ENCODE peak calls at places on chromosomes 6 and 20, in ten cellular contexts. D is AG04450; A is right atrium auricular region; C is pancreas; H is body of pancreas; K is hepatocyte; N is psoas muscle; J is CD8-positive, alpha-beta T cell; U is lung; P is ovary. S is an unnamed sample.

GRCh38 chr20:1087311-1087710 is 31.1 kb upstream of the PSMF1 start:
- DNase-seq in D (no peak), A (no peak), C (no peak), H (no peak), K (no peak), N (no peak), J (no peak), U (no peak), P (no peak), S (no peak)

GRCh38 chr20:33927703-33928102 is 66.0 kb upstream of the RALY start:
- DNase-seq in D (no peak), A (no peak), C (no peak), H (no peak), K (no peak), N (no peak), J (no peak), U (no peak), P (no peak), S (no peak)

GRCh38 chr6:79646006-79646405 is 14.9 kb downstream of the SH3BGRL2 start:
- DNase-seq in D (no peak), A (no peak), C (no peak), H (no peak), K (no peak), N (no peak), J (peak), U (no peak), P (no peak), S (no peak)

GRCh38 chr6:129620234-129620610 is 89.8 kb downstream of the ARHGAP18 start:
- DNase-seq in D (no peak), A (no peak), C (no peak), H (no peak), K (no peak), N (no peak), J (no peak), U (no peak), P (no peak), S (no peak)

GRCh38 chr6:22754111-22754510 is 184.7 kb downstream of the HDGFL1 start:
- DNase-seq in D (peak), A (no peak), C (no peak), H (no peak), K (no peak), N (no peak), J (no peak), U (no peak), P (no peak), S (no peak)

GRCh38 chr20:13158339-13158738 is 62.7 kb upstream of the ISM1 start:
- DNase-seq in D (no peak), A (no peak), C (no peak), H (no peak), K (no peak), N (no peak), J (no peak), U (no peak), P (no peak), S (no peak)

GRCh38 chr6:15399651-15400470 is 154.0 kb downstream of the JARID2 start:
- DNase-seq in D (peak), A (peak), C (peak), H (peak), K (peak), N (peak), J (no peak), U (peak), P (peak), S (no peak)

GRCh38 chr20:19501476-19502115 is 256.5 kb upstream of the RIN2 start:
- DNase-seq in D (no peak), A (no peak), C (no peak), H (no peak), K (no peak), N (no peak), J (no peak), U (no peak), P (no peak), S (no peak)

GRCh38 chr6:131199568-131200272 is 64.5 kb downstream of the AKAP7 start:
- DNase-seq in D (no peak), A (no peak), C (no peak), H (no peak), K (peak), N (no peak), J (peak), U (no peak), P (no peak), S (peak)

GRCh38 chr6:5457036-5457435 is 195.7 kb downstream of the FARS2 start:
- DNase-seq in D (no peak), A (no peak), C (no peak), H (peak), K (no peak), N (peak), J (no peak), U (no peak), P (no peak), S (peak)

GRCh38 chr6:85278456-85279035 is 171.3 kb upstream of the NT5E start:
- DNase-seq in D (no peak), A (no peak), C (no peak), H (no peak), K (no peak), N (no peak), J (no peak), U (no peak), P (no peak), S (no peak)

GRCh38 chr20:36008461-36009035 is 40.2 kb downstream of the CNBD2 start:
- DNase-seq in D (no peak), A (no peak), C (no peak), H (no peak), K (no peak), N (no peak), J (no peak), U (no peak), P (no peak), S (no peak)

GRCh38 chr6:34928220-34928619 is 39.2 kb downstream of the ANKS1A start:
- DNase-seq in D (no peak), A (no peak), C (no peak), H (no peak), K (no peak), N (no peak), J (no peak), U (no peak), P (no peak), S (no peak)

DNA sequence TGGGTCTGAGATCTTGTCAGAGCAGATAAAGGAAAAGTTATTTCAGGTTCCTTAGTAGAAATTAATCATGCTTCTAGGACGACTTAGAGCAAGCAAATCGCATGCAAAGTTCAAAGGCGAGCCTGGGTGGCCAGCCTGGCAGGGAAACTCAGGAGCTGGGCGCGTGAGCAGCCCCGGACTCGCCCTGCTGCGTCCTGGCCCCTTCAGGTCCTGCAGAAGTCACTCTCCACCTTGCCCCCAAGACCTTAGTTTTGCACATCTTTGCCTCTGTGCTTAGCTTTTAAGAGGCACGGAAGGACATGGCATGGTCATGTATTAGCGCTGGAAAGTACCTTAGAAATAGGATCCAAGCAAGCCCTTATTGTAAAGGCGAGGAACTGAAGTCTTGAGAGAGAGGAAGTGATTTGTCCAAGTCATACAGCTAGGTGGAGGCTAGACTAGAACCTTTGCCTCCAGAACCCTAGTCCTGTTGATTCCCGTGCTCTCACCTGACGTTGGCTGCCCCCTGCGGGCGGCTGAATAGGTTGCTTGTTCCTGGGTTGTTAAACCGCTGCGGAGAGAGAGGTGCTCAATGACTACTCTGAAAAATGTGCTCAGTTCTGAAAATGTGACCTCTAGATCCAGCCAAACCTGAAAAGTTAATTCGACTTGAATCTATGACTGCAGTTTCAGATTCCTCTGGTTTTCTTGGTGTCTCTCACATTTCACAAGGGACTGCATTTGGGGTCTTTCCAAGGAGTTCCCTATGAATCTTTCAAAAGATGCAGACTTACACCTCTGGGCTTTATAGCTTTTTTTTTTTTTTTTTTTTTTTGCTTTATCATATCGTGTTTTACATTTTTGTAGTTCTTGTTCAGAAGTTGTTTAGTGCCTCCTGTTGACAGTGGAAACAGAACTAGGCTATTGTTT is 2.7 kb downstream of the MYB start:
- DNase-seq in D (no peak), A (no peak), C (peak), H (peak), K (peak), N (peak), J (peak), U (peak), P (no peak), S (no peak)
- TF ChIP-seq CTCF in D (peak), A (peak), C (no peak), H (no peak), K (peak), N (peak), J (peak), U (peak), P (no peak), S (peak)

GRCh38 chr6:7139835-7140470 is 32.2 kb downstream of the RREB1 start:
- DNase-seq in D (no peak), A (no peak), C (no peak), H (no peak), K (no peak), N (no peak), J (no peak), U (no peak), P (no peak), S (no peak)
- H3K27ac ChIP-seq in D (no peak), A (peak), C (peak), H (peak), K (peak), N (peak), J (no peak), U (peak), P (no peak), S (no peak)

GRCh38 chr6:68658338-68658737 is 23.3 kb downstream of the ADGRB3 start:
- DNase-seq in D (no peak), A (no peak), C (no peak), H (no peak), K (no peak), N (no peak), J (no peak), U (no peak), P (no peak), S (no peak)
- TF ChIP-seq CTCF in D (no peak), A (no peak), C (no peak), H (no peak), K (no peak), N (no peak), J (no peak), U (no peak), P (no peak), S (no peak)

DNA sequence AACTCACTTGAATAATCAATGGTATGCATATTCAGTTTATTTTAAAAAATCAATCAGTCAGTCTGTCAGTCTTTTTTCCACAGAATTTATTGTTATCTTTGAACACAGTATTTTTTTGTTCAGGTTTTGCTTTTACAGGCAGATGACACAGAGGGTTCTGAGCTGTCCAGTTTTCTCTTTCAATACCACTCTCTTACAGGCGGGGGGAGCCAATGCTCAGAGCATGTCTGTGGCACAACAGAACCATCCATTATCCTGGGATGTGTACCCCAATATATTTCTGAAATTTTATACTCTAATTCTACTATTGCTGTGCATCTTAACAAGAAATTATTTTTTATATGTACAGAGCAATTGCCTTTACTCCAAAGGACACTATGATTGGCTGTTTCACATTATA is 21.2 kb downstream of the ROS1 start:
- DNase-seq in D (no peak), A (no peak), C (no peak), H (no peak), K (no peak), N (no peak), J (no peak), U (no peak), P (no peak), S (no peak)
- H3K27ac ChIP-seq in D (no peak), A (no peak), C (no peak), H (no peak), K (no peak), N (no peak), J (no peak), U (no peak), P (no peak), S (no peak)

DNA sequence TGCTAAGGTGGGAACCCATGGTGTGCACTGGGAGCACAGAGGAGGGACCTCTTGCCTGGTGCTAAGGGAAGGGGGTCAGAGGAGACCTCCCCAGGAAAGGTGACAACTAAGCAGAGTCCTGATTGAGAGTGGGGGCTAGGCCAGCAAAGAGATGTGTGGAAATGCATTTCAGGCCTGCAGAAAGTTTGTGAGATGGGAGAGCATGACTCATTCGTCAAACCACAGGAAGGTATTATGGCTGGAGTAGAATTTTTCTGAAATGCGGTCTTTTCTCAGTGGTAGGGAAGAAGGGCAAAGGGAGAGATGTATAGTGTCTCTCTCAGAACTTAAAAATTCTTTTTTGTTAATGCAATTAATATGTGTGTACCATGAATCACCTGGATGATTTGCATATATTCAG is 23.6 kb upstream of the EDN1 start:
- DNase-seq in D (no peak), A (no peak), C (no peak), H (no peak), K (no peak), N (no peak), J (no peak), U (no peak), P (no peak), S (no peak)
- TF ChIP-seq CTCF in D (no peak), A (no peak), C (no peak), H (no peak), K (no peak), N (no peak), J (no peak), U (no peak), P (no peak), S (no peak)

GRCh38 chr6:144063744-144064401 is 31.5 kb downstream of the SF3B5 start:
- DNase-seq in D (no peak), A (peak), C (peak), H (peak), K (peak), N (peak), J (peak), U (peak), P (peak), S (peak)
- H3K27ac ChIP-seq in D (no peak), A (peak), C (peak), H (peak), K (peak), N (no peak), J (peak), U (no peak), P (peak), S (no peak)

GRCh38 chr6:67933278-67933677 is 701.8 kb upstream of the ADGRB3 start:
- DNase-seq in D (no peak), A (no peak), C (no peak), H (no peak), K (no peak), N (no peak), J (no peak), U (no peak), P (no peak), S (no peak)
- TF ChIP-seq CTCF in D (no peak), A (no peak), C (no peak), H (no peak), K (no peak), N (no peak), J (no peak), U (no peak), P (no peak), S (no peak)

GRCh38 chr6:25197116-25197515 is 82.1 kb upstream of the CARMIL1 start:
- DNase-seq in D (no peak), A (no peak), C (no peak), H (no peak), K (no peak), N (no peak), J (no peak), U (no peak), P (no peak), S (no peak)

GRCh38 chr6:25192562-25192961 is 86.6 kb upstream of the CARMIL1 start:
- DNase-seq in D (no peak), A (no peak), C (no peak), H (no peak), K (no peak), N (no peak), J (no peak), U (no peak), P (no peak), S (no peak)

GRCh38 chr6:25188232-25188631 is 90.9 kb upstream of the CARMIL1 start:
- DNase-seq in D (no peak), A (no peak), C (no peak), H (no peak), K (no peak), N (no peak), J (no peak), U (no peak), P (no peak), S (no peak)

GRCh38 chr6:25193865-25194679 is 85.1 kb upstream of the CARMIL1 start:
- DNase-seq in D (no peak), A (no peak), C (no peak), H (no peak), K (no peak), N (no peak), J (no peak), U (no peak), P (no peak), S (peak)

GRCh38 chr6:25193147-25193864 is 85.9 kb upstream of the CARMIL1 start:
- DNase-seq in D (peak), A (no peak), C (no peak), H (peak), K (peak), N (no peak), J (no peak), U (no peak), P (peak), S (peak)
- H3K27ac ChIP-seq in D (peak), A (peak), C (no peak), H (peak), K (peak), N (peak), J (no peak), U (peak), P (peak), S (peak)

GRCh38 chr20:38113401-38114325 is 51.4 kb downstream of the TGM2 start:
- DNase-seq in D (no peak), A (peak), C (no peak), H (no peak), K (peak), N (no peak), J (peak), U (peak), P (no peak), S (peak)
- TF ChIP-seq CTCF in D (peak), A (peak), C (no peak), H (no peak), K (peak), N (no peak), J (no peak), U (peak), P (no peak), S (no peak)

DNA sequence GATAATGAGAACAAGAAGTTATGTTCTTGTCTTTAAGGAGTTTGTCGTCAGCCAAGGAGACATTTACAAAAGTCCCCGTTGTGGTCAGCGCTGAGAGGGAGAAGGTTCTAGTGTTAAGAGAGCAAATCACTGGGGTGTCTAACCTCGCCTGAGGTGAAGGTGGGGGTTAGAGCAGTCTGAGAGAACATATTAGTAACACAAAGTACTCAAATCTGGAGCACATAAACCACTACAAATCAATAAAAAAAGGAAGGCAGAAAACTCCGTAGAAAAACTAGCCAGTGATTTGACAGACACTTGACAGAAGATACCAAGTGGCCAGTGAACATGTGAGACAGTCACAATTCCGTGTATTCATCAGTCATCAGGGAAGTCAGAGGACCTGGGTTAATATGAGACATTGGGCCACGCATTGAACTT is 45.4 kb downstream of the CDS2 start:
- DNase-seq in D (no peak), A (no peak), C (no peak), H (no peak), K (no peak), N (no peak), J (no peak), U (no peak), P (no peak), S (no peak)
- H3K27ac ChIP-seq in D (no peak), A (peak), C (no peak), H (peak), K (no peak), N (peak), J (no peak), U (peak), P (no peak), S (no peak)

S was measured in RWPE1.